ENCODE peak calls at places on chromosomes 13 and 19, in five cellular contexts. H is EH, M is B cell, X is GM12892, O is H7. G is an unnamed sample.

GRCh38 chr19:33812388-33813330 is 16.0 kb downstream of the KCTD15 start:
- DNase-seq in M (peak), X (no peak), O (peak), H (no peak), G (no peak)

GRCh38 chr19:41997851-41998229 is 3.8 kb upstream of the ATP1A3 start:
- DNase-seq in H (no peak), M (no peak), X (no peak), O (peak), G (no peak)

GRCh38 chr19:47437500-47437899 is 18.2 kb upstream of the MEIS3 start:
- DNase-seq in M (no peak), O (no peak), H (no peak), X (no peak), G (no peak)

GRCh38 chr13:34901577-34901976 is 40.5 kb upstream of the NBEA start:
- DNase-seq in X (no peak), M (no peak), H (no peak), O (no peak), G (no peak)

GRCh38 chr13:24075137-24075975 is 85.2 kb upstream of the SPATA13 start:
- DNase-seq in O (no peak), M (no peak), H (no peak), X (no peak), G (no peak)

GRCh38 chr19:54424660-54425381 is 9.6 kb downstream of the TTYH1 start:
- DNase-seq in M (no peak), O (no peak), H (no peak), X (no peak), G (no peak)

GRCh38 chr19:29671393-29672076 is 6.3 kb downstream of the PLEKHF1 start:
- DNase-seq in O (peak), X (peak), M (peak), H (no peak), G (peak)

GRCh38 chr19:991174-991931 is 7.2 kb downstream of the WDR18 start:
- DNase-seq in H (peak), O (peak), M (no peak), X (no peak), G (no peak)

GRCh38 chr19:17757125-17757524 is 5.8 kb downstream of the FCHO1 start:
- DNase-seq in O (no peak), H (peak), M (no peak), X (no peak), G (no peak)

GRCh38 chr19:47713046-47714021 is at the start of gene EHD2:
- DNase-seq in O (peak), H (peak), M (no peak), X (no peak), G (no peak)

GRCh38 chr19:42474743-42475142 is 32.0 kb upstream of the CXCL17 start:
- DNase-seq in O (no peak), X (no peak), H (no peak), M (no peak), G (no peak)

GRCh38 chr13:63490149-63490548 is 2074.5 kb upstream of the PCDH20 start:
- DNase-seq in H (no peak), X (no peak), M (no peak), O (no peak), G (no peak)

GRCh38 chr13:33490461-33491327 is 205.1 kb upstream of the STARD13 start:
- DNase-seq in H (peak), X (no peak), O (peak), M (no peak), G (no peak)

GRCh38 chr13:45370922-45371406 is 30.0 kb upstream of the TPT1 start:
- DNase-seq in M (peak), O (peak), X (peak), H (peak), G (peak)

G was measured in GM18507.